ENCODE peak calls at places on chromosomes 1 and 21, in eight cellular contexts. One of them, this sample, is unnamed.

GRCh38 chr1:5891141-5891540 is 101.1 kb downstream of the NPHP4 start:
- DNase-seq in testis: no peak
- DNase-seq in ovary: no peak
- DNase-seq in sigmoid colon: no peak
- DNase-seq in EH: no peak
- DNase-seq in naive thymus-derived CD4-positive, alpha-beta T cell: no peak
- DNase-seq in NCI-H774: no peak
- DNase-seq in left lung: no peak
- DNase-seq in this sample: no peak

GRCh38 chr1:14738235-14738634 is 139.8 kb downstream of the KAZN start:
- DNase-seq in testis: no peak
- DNase-seq in ovary: no peak
- DNase-seq in EH: no peak
- DNase-seq in left lung: no peak
- DNase-seq in sigmoid colon: no peak
- DNase-seq in NCI-H774: peak
- DNase-seq in naive thymus-derived CD4-positive, alpha-beta T cell: no peak
- DNase-seq in this sample: no peak

GRCh38 chr1:85464497-85465098 is 361 bp downstream of the DDAH1 start:
- DNase-seq in sigmoid colon: peak
- DNase-seq in NCI-H774: peak
- DNase-seq in EH: peak
- DNase-seq in ovary: peak
- DNase-seq in testis: peak
- DNase-seq in naive thymus-derived CD4-positive, alpha-beta T cell: no peak
- DNase-seq in left lung: peak
- DNase-seq in this sample: peak

GRCh38 chr1:217524787-217525520 is 105.9 kb downstream of the GPATCH2 start:
- DNase-seq in NCI-H774: no peak
- DNase-seq in EH: peak
- DNase-seq in ovary: no peak
- DNase-seq in sigmoid colon: no peak
- DNase-seq in left lung: no peak
- DNase-seq in testis: no peak
- DNase-seq in naive thymus-derived CD4-positive, alpha-beta T cell: no peak
- DNase-seq in this sample: no peak

GRCh38 chr1:44723496-44724407 is 7.2 kb downstream of the RNU5D-1 start:
- DNase-seq in testis: no peak
- DNase-seq in EH: no peak
- DNase-seq in ovary: peak
- DNase-seq in sigmoid colon: no peak
- DNase-seq in left lung: no peak
- DNase-seq in NCI-H774: no peak
- DNase-seq in naive thymus-derived CD4-positive, alpha-beta T cell: no peak
- DNase-seq in this sample: no peak

GRCh38 chr1:108478429-108479015 is 28.4 kb downstream of the NBPF6 start:
- DNase-seq in ovary: no peak
- DNase-seq in sigmoid colon: no peak
- DNase-seq in EH: no peak
- DNase-seq in naive thymus-derived CD4-positive, alpha-beta T cell: no peak
- DNase-seq in testis: no peak
- DNase-seq in left lung: no peak
- DNase-seq in NCI-H774: no peak
- DNase-seq in this sample: no peak

GRCh38 chr1:19210772-19211549 is 895 bp upstream of the UBR4 start:
- DNase-seq in EH: peak
- DNase-seq in testis: no peak
- DNase-seq in sigmoid colon: no peak
- DNase-seq in left lung: no peak
- DNase-seq in ovary: no peak
- DNase-seq in NCI-H774: no peak
- DNase-seq in naive thymus-derived CD4-positive, alpha-beta T cell: no peak
- DNase-seq in this sample: peak

GRCh38 chr1:225451340-225451739 is 23.5 kb upstream of the LBR start:
- DNase-seq in left lung: no peak
- DNase-seq in sigmoid colon: peak
- DNase-seq in EH: no peak
- DNase-seq in naive thymus-derived CD4-positive, alpha-beta T cell: no peak
- DNase-seq in NCI-H774: no peak
- DNase-seq in ovary: no peak
- DNase-seq in testis: no peak
- DNase-seq in this sample: no peak

GRCh38 chr1:226820935-226821718 is 49.3 kb upstream of the PSEN2 start:
- DNase-seq in naive thymus-derived CD4-positive, alpha-beta T cell: no peak
- DNase-seq in testis: peak
- DNase-seq in sigmoid colon: peak
- DNase-seq in ovary: peak
- DNase-seq in left lung: no peak
- DNase-seq in EH: peak
- DNase-seq in NCI-H774: no peak
- DNase-seq in this sample: no peak

GRCh38 chr1:51203121-51203873 is 32.8 kb upstream of the RNF11 start:
- DNase-seq in testis: no peak
- DNase-seq in sigmoid colon: no peak
- DNase-seq in ovary: no peak
- DNase-seq in naive thymus-derived CD4-positive, alpha-beta T cell: no peak
- DNase-seq in EH: no peak
- DNase-seq in left lung: no peak
- DNase-seq in NCI-H774: no peak
- DNase-seq in this sample: no peak

GRCh38 chr1:211323156-211324063 is 3.2 kb upstream of the TRAF5 start:
- DNase-seq in left lung: no peak
- DNase-seq in NCI-H774: peak
- DNase-seq in EH: peak
- DNase-seq in ovary: no peak
- DNase-seq in naive thymus-derived CD4-positive, alpha-beta T cell: peak
- DNase-seq in testis: peak
- DNase-seq in sigmoid colon: no peak
- DNase-seq in this sample: peak

GRCh38 chr1:216903389-216903754 is 180.1 kb upstream of the ESRRG start:
- DNase-seq in EH: peak
- DNase-seq in naive thymus-derived CD4-positive, alpha-beta T cell: no peak
- DNase-seq in left lung: no peak
- DNase-seq in sigmoid colon: no peak
- DNase-seq in testis: no peak
- DNase-seq in NCI-H774: no peak
- DNase-seq in ovary: no peak
- DNase-seq in this sample: no peak

GRCh38 chr1:76075877-76076276 is 1.3 kb downstream of the ST6GALNAC3 start:
- DNase-seq in testis: no peak
- DNase-seq in sigmoid colon: no peak
- DNase-seq in NCI-H774: no peak
- DNase-seq in EH: no peak
- DNase-seq in ovary: no peak
- DNase-seq in left lung: no peak
- DNase-seq in naive thymus-derived CD4-positive, alpha-beta T cell: no peak
- DNase-seq in this sample: no peak

GRCh38 chr1:93346472-93346991 is 825 bp downstream of the DR1 start:
- DNase-seq in naive thymus-derived CD4-positive, alpha-beta T cell: peak
- DNase-seq in ovary: no peak
- DNase-seq in left lung: no peak
- DNase-seq in EH: peak
- DNase-seq in testis: peak
- DNase-seq in NCI-H774: no peak
- DNase-seq in sigmoid colon: no peak
- DNase-seq in this sample: peak

GRCh38 chr21:21163904-21164303 is 165.7 kb downstream of the NCAM2 start:
- DNase-seq in left lung: no peak
- DNase-seq in testis: peak
- DNase-seq in EH: peak
- DNase-seq in NCI-H774: peak
- DNase-seq in naive thymus-derived CD4-positive, alpha-beta T cell: peak
- DNase-seq in sigmoid colon: peak
- DNase-seq in ovary: peak
- DNase-seq in this sample: peak

GRCh38 chr1:244971524-244972216 is 107.3 kb upstream of the HNRNPU start:
- DNase-seq in left lung: no peak
- DNase-seq in EH: no peak
- DNase-seq in sigmoid colon: no peak
- DNase-seq in NCI-H774: no peak
- DNase-seq in testis: no peak
- DNase-seq in ovary: no peak
- DNase-seq in naive thymus-derived CD4-positive, alpha-beta T cell: no peak
- DNase-seq in this sample: peak

GRCh38 chr1:228150458-228151169 is 884 bp downstream of the GJC2 start:
- DNase-seq in sigmoid colon: peak
- DNase-seq in left lung: peak
- DNase-seq in EH: peak
- DNase-seq in NCI-H774: no peak
- DNase-seq in ovary: peak
- DNase-seq in testis: peak
- DNase-seq in naive thymus-derived CD4-positive, alpha-beta T cell: no peak
- DNase-seq in this sample: no peak

GRCh38 chr1:54595956-54596498 is 27.3 kb downstream of the FAM151A start:
- DNase-seq in EH: no peak
- DNase-seq in sigmoid colon: no peak
- DNase-seq in naive thymus-derived CD4-positive, alpha-beta T cell: no peak
- DNase-seq in ovary: no peak
- DNase-seq in NCI-H774: no peak
- DNase-seq in left lung: no peak
- DNase-seq in testis: no peak
- DNase-seq in this sample: no peak